ENCODE peak calls at places on chromosome 9, in ten cellular contexts. T, C, D, V, K, J, N, R, H and L are unnamed samples.

GRCh38 chr9:87285183-87285582 is 212.5 kb upstream of the DAPK1 start:
- DNase-seq in T (peak), C (peak), D (no peak), V (no peak), K (no peak), J (no peak), N (no peak), R (no peak), H (no peak), L (no peak)

GRCh38 chr9:131598121-131598520 is 52.8 kb downstream of the PRRT1B start:
- DNase-seq in T (no peak), C (no peak), D (no peak), V (peak), K (no peak), J (peak), N (no peak), R (no peak), H (no peak), L (no peak)

GRCh38 chr9:128504485-128505413 is at the start of gene GLE1:
- DNase-seq in T (peak), C (peak), D (peak), V (peak), K (peak), J (peak), N (peak), R (peak), H (peak), L (peak)

GRCh38 chr9:127853312-127854168 is 918 bp downstream of the ENG start:
- DNase-seq in T (no peak), C (no peak), D (no peak), V (no peak), K (no peak), J (no peak), N (peak), R (no peak), H (no peak), L (peak)

GRCh38 chr9:87716141-87716540 is 9.8 kb upstream of the CTSL start:
- DNase-seq in T (no peak), C (no peak), D (no peak), V (no peak), K (no peak), J (no peak), N (no peak), R (no peak), H (no peak), L (peak)

GRCh38 chr9:137370865-137371520 is 52.0 kb downstream of the EXD3 start:
- DNase-seq in T (peak), C (no peak), D (no peak), V (no peak), K (no peak), J (no peak), N (no peak), R (no peak), H (no peak), L (no peak)

GRCh38 chr9:110140276-110140675 is 67.7 kb downstream of the C9orf152 start:
- DNase-seq in T (no peak), C (no peak), D (no peak), V (no peak), K (no peak), J (no peak), N (no peak), R (no peak), H (no peak), L (no peak)

GRCh38 chr9:127987103-127987614 is 6.4 kb upstream of the EEIG1 start:
- DNase-seq in T (peak), C (no peak), D (no peak), V (no peak), K (no peak), J (peak), N (no peak), R (peak), H (no peak), L (peak)

GRCh38 chr9:74645007-74645639 is 148.0 kb downstream of the RORB start:
- DNase-seq in T (no peak), C (peak), D (no peak), V (peak), K (peak), J (no peak), N (no peak), R (peak), H (peak), L (peak)

GRCh38 chr9:135908334-135909204 is 1.2 kb upstream of the CAMSAP1 start:
- DNase-seq in T (no peak), C (no peak), D (no peak), V (no peak), K (no peak), J (no peak), N (no peak), R (peak), H (no peak), L (no peak)

GRCh38 chr9:123287639-123288038 is 19.3 kb upstream of the STRBP start:
- DNase-seq in T (no peak), C (no peak), D (no peak), V (no peak), K (no peak), J (no peak), N (no peak), R (no peak), H (no peak), L (no peak)

GRCh38 chr9:103430469-103430868 is 435.3 kb downstream of the CYLC2 start:
- DNase-seq in T (no peak), C (no peak), D (no peak), V (no peak), K (no peak), J (no peak), N (no peak), R (no peak), H (no peak), L (no peak)

GRCh38 chr9:129225815-129226214 is 47.8 kb upstream of the IER5L start:
- DNase-seq in T (no peak), C (peak), D (peak), V (peak), K (no peak), J (no peak), N (peak), R (peak), H (no peak), L (peak)

GRCh38 chr9:69798737-69799136 is 21.9 kb upstream of the CFAP95 start:
- DNase-seq in T (no peak), C (no peak), D (no peak), V (no peak), K (no peak), J (no peak), N (no peak), R (peak), H (no peak), L (no peak)

GRCh38 chr9:121353246-121353975 is 16.6 kb downstream of the STOM start:
- DNase-seq in T (no peak), C (no peak), D (no peak), V (no peak), K (no peak), J (no peak), N (no peak), R (no peak), H (no peak), L (no peak)

GRCh38 chr9:72551306-72551705 is 29.9 kb downstream of the TMC1 start:
- DNase-seq in T (no peak), C (no peak), D (no peak), V (no peak), K (no peak), J (no peak), N (no peak), R (no peak), H (no peak), L (no peak)

GRCh38 chr9:104976196-104976595 is 48.2 kb upstream of the ABCA1 start:
- DNase-seq in T (no peak), C (no peak), D (no peak), V (no peak), K (no peak), J (no peak), N (no peak), R (no peak), H (no peak), L (no peak)

GRCh38 chr9:108534741-108535140 is 321.0 kb downstream of the ACTL7B start:
- DNase-seq in T (no peak), C (peak), D (no peak), V (no peak), K (peak), J (no peak), N (peak), R (peak), H (no peak), L (peak)

GRCh38 chr9:116271991-116272390 is 118.4 kb downstream of the PAPPA start:
- DNase-seq in T (no peak), C (no peak), D (no peak), V (no peak), K (no peak), J (no peak), N (no peak), R (no peak), H (no peak), L (no peak)

GRCh38 chr9:93126151-93126781 is 7.8 kb downstream of the NINJ1 start:
- DNase-seq in T (no peak), C (no peak), D (no peak), V (no peak), K (no peak), J (no peak), N (no peak), R (no peak), H (no peak), L (no peak)

GRCh38 chr9:15959663-15960062 is 406.8 kb downstream of the CCDC171 start:
- DNase-seq in T (no peak), C (no peak), D (no peak), V (no peak), K (no peak), J (no peak), N (no peak), R (no peak), H (no peak), L (no peak)

GRCh38 chr9:123326662-123327093 is 29.3 kb upstream of the CRB2 start:
- DNase-seq in T (no peak), C (no peak), D (no peak), V (no peak), K (no peak), J (no peak), N (peak), R (peak), H (peak), L (peak)

GRCh38 chr9:74666625-74667316 is 169.6 kb downstream of the RORB start:
- DNase-seq in T (no peak), C (peak), D (no peak), V (peak), K (no peak), J (no peak), N (peak), R (peak), H (no peak), L (no peak)

GRCh38 chr9:127714916-127715442 is 484 bp downstream of the PTRH1 start:
- DNase-seq in T (peak), C (no peak), D (peak), V (no peak), K (no peak), J (no peak), N (no peak), R (no peak), H (no peak), L (no peak)

GRCh38 chr9:132627594-132627993 is 42.2 kb downstream of the DDX31 start:
- DNase-seq in T (no peak), C (no peak), D (no peak), V (no peak), K (no peak), J (no peak), N (no peak), R (no peak), H (no peak), L (no peak)

GRCh38 chr9:83538172-83538889 is at the start of gene FRMD3:
- DNase-seq in T (peak), C (peak), D (peak), V (peak), K (peak), J (peak), N (peak), R (peak), H (no peak), L (peak)

GRCh38 chr9:105890046-105890822 is 195.9 kb downstream of the TMEM38B start:
- DNase-seq in T (no peak), C (no peak), D (no peak), V (no peak), K (no peak), J (no peak), N (no peak), R (no peak), H (no peak), L (no peak)

GRCh38 chr9:115158666-115159481 is 40.9 kb upstream of the TNC start:
- DNase-seq in T (no peak), C (peak), D (no peak), V (no peak), K (no peak), J (no peak), N (peak), R (peak), H (no peak), L (peak)

GRCh38 chr9:97470076-97470475 is 31.4 kb upstream of the TMOD1 start:
- DNase-seq in T (no peak), C (no peak), D (no peak), V (no peak), K (peak), J (no peak), N (no peak), R (no peak), H (peak), L (no peak)

GRCh38 chr9:519579-519978 is 304.9 kb downstream of the DOCK8 start:
- DNase-seq in T (no peak), C (no peak), D (no peak), V (no peak), K (no peak), J (no peak), N (no peak), R (no peak), H (no peak), L (no peak)

GRCh38 chr9:70421272-70422180 is 7.1 kb upstream of the KLF9 start:
- DNase-seq in T (no peak), C (peak), D (no peak), V (peak), K (no peak), J (peak), N (peak), R (peak), H (no peak), L (peak)

GRCh38 chr9:13278368-13279246 is 885 bp downstream of the MPDZ start:
- DNase-seq in T (peak), C (peak), D (peak), V (peak), K (no peak), J (peak), N (peak), R (peak), H (no peak), L (peak)
- H3K4me3 ChIP-seq in T (peak), C (peak), D (peak), V (peak), K (no peak), J (peak), N (peak), R (peak), H (no peak), L (peak)

GRCh38 chr9:112705773-112706427 is 12.0 kb downstream of the INIP start:
- DNase-seq in T (peak), C (peak), D (no peak), V (no peak), K (no peak), J (no peak), N (peak), R (peak), H (no peak), L (peak)
- TF ChIP-seq CTCF in T (no peak), C (peak), D (peak), V (no peak), K (peak), J (no peak), N (peak), R (peak), H (peak), L (peak)

GRCh38 chr9:94166237-94167054 is 82.2 kb downstream of the PTPDC1 start:
- DNase-seq in T (peak), C (peak), D (peak), V (peak), K (peak), J (peak), N (peak), R (peak), H (peak), L (peak)

GRCh38 chr9:94167055-94167346 is 82.7 kb downstream of the PTPDC1 start:
- DNase-seq in T (no peak), C (no peak), D (no peak), V (no peak), K (no peak), J (no peak), N (no peak), R (no peak), H (no peak), L (no peak)

GRCh38 chr9:94165592-94166236 is 81.5 kb downstream of the PTPDC1 start:
- DNase-seq in T (peak), C (peak), D (peak), V (peak), K (peak), J (peak), N (peak), R (peak), H (peak), L (peak)

GRCh38 chr9:94167376-94167775 is 83.1 kb downstream of the PTPDC1 start:
- DNase-seq in T (no peak), C (no peak), D (no peak), V (no peak), K (no peak), J (no peak), N (no peak), R (no peak), H (no peak), L (no peak)

DNA sequence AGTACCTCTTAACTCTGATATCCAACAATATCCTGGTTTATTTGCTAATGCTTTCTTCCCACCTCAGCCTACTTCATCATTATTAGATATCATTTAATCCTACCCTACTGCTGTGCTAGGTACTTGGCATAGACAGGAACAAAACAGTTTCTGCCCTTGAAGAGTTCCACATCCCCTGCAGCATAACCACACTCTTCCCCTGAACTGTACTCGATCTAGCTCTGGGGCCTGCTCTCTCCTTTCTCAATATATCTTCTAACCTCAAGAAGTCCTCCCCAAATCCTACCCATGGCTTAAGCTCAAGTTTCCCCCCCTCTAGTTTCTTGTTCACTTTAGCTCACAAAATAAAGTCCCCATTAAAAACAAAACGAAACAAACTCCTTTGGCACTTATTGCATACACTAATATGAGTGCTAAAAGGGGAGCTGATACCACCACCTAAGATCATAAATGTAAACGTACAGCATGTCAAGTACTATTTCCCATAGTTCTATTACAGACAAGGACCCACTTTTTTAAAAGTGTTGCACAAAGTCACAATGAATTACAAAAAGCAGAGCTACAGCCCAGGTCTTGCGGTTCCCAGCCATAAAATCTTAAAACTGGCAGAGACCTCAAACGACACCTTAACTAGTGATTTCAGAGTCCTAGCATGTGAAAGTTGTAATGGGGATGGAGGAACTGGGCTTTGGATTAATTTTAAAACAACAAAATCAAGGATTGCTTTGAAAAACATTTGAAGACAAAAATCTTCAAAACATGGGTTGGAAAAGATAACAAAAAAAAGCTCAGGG is 80.7 kb downstream of the PTPDC1 start:
- DNase-seq in T (no peak), C (no peak), D (no peak), V (no peak), K (no peak), J (no peak), N (no peak), R (no peak), H (no peak), L (no peak)
- H3K4me3 ChIP-seq in T (no peak), C (no peak), D (peak), V (peak), K (no peak), J (peak), N (no peak), R (no peak), H (peak), L (no peak)

GRCh38 chr9:7481570-7481969 is 318.0 kb downstream of the DMAC1 start:
- DNase-seq in T (no peak), C (no peak), D (no peak), V (no peak), K (no peak), J (no peak), N (no peak), R (no peak), H (no peak), L (no peak)

GRCh38 chr9:7479300-7479699 is 320.3 kb downstream of the DMAC1 start:
- DNase-seq in T (no peak), C (no peak), D (no peak), V (no peak), K (no peak), J (no peak), N (peak), R (no peak), H (no peak), L (no peak)
- TF ChIP-seq CTCF in T (no peak), C (no peak), D (no peak), V (no peak), K (peak), J (no peak), N (no peak), R (peak), H (peak), L (peak)

GRCh38 chr9:101848485-101848919 is 110.1 kb upstream of the GRIN3A start:
- DNase-seq in T (no peak), C (no peak), D (peak), V (peak), K (no peak), J (no peak), N (no peak), R (peak), H (no peak), L (no peak)

DNA sequence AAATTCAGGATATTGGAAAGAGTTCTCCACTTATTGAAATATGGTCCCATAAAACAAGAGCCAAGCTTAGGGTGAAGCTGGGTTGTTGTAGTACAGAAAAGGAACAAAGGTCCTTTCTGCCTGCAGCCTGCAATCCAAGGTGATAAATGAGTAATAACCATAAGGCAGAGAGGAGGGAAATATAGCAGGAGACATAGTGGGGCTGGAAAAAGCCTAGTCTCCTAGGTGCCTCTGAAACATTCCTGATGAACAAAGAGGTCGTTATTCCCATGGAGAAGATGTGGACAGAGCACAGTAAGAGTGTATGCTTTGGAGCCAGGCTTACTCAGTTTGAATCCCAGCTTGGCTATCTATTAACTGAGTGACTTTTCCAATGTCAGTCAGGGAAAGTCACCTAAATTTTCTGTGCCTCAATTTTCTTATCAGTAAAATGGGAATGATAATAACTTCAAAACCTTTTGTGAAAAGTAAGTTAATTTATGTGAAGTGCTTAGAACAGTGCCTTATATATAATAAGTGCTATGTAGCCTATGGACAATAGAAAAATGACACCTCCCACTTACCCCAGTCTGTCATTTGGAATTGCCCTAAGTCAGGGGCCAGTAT is 110.8 kb upstream of the GRIN3A start:
- DNase-seq in T (no peak), C (no peak), D (peak), V (no peak), K (no peak), J (no peak), N (no peak), R (no peak), H (no peak), L (no peak)
- H3K4me3 ChIP-seq in T (no peak), C (no peak), D (no peak), V (no peak), K (no peak), J (no peak), N (no peak), R (no peak), H (no peak), L (no peak)

DNA sequence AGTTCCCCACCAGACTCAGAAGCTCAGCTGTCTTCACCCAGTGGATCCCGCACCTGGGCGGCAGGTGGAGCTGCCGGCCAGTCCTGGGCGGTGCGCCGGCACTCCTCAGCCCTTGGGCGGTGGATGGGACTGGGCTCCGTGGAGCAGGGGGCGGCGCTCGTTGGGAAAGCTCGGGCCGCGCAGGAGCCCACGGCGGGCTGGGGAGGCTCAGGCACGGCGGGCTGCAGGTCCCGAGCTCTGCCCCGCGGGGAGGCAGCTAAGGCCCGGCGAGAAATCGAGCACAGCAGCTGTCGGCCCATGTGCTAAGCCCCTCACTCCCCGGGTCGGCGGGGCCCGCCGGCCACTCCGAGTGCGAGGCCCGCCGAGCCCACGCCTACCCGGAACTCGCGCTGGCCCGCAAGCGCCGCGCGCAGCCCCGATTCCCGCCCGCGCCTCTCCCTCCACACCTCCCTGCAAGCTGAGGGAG is 560.0 kb downstream of the BRINP1 start:
- DNase-seq in T (peak), C (no peak), D (no peak), V (no peak), K (no peak), J (no peak), N (no peak), R (no peak), H (no peak), L (no peak)
- TF ChIP-seq CTCF in T (no peak), C (no peak), D (no peak), V (no peak), K (no peak), J (peak), N (no peak), R (no peak), H (no peak), L (no peak)

GRCh38 chr9:33297455-33297854 is 7.1 kb downstream of the NFX1 start:
- DNase-seq in T (peak), C (no peak), D (peak), V (peak), K (no peak), J (no peak), N (no peak), R (no peak), H (peak), L (no peak)
- H3K4me3 ChIP-seq in T (no peak), C (no peak), D (no peak), V (no peak), K (no peak), J (no peak), N (no peak), R (no peak), H (peak), L (no peak)

GRCh38 chr9:134689320-134690181 is 47.9 kb downstream of the COL5A1 start:
- DNase-seq in T (peak), C (peak), D (peak), V (peak), K (peak), J (peak), N (peak), R (peak), H (peak), L (peak)
- TF ChIP-seq CTCF in T (peak), C (peak), D (peak), V (peak), K (peak), J (peak), N (peak), R (peak), H (peak), L (peak)